ENCODE peak calls at places on chromosomes 13 and 19, in six cellular contexts. F, O, R, P, D and B are unnamed samples.
A peak's percentile ranks its signal among the peaks of the same experiment; 100 is the strongest.

GRCh38 chr13:113398963-113399754 is 35.2 kb upstream of the GRTP1 start:
- DNase-seq in F (no peak), D (peak; percentile 16), O (no peak), R (no peak), P (no peak), B (no peak)

GRCh38 chr13:48819889-48820288 is 155.8 kb upstream of the FNDC3A start:
- DNase-seq in O (no peak), F (no peak), R (no peak), D (no peak), P (no peak), B (no peak)

GRCh38 chr13:20363604-20364003 is 131.5 kb upstream of the GJB6 start:
- DNase-seq in R (no peak), D (no peak), F (no peak), P (no peak), O (no peak), B (no peak)

GRCh38 chr13:44116562-44117315 is 237.0 kb downstream of the LACC1 start:
- DNase-seq in F (no peak), P (no peak), D (no peak), R (no peak), O (peak; percentile 28), B (peak; percentile 53)

GRCh38 chr13:43981091-43981490 is 101.4 kb downstream of the LACC1 start:
- DNase-seq in F (no peak), O (no peak), R (no peak), P (no peak), D (no peak), B (no peak)

GRCh38 chr19:1365964-1366695 is 17.6 kb upstream of the NDUFS7 start:
- DNase-seq in D (no peak), F (no peak), O (no peak), P (no peak), R (no peak), B (no peak)

GRCh38 chr19:3319643-3320353 is 46.6 kb upstream of the NFIC start:
- DNase-seq in R (no peak), F (no peak), P (no peak), O (no peak), D (no peak), B (no peak)

GRCh38 chr19:45518469-45518826 is 11.2 kb downstream of the VASP start:
- DNase-seq in D (no peak), O (no peak), F (no peak), P (no peak), R (no peak), B (no peak)

GRCh38 chr19:2063824-2064223 is 12.8 kb upstream of the MKNK2 start:
- DNase-seq in F (no peak), D (no peak), O (no peak), R (no peak), P (no peak), B (no peak)

GRCh38 chr13:75902166-75903104 is 266.3 kb downstream of the LMO7 start:
- DNase-seq in F (no peak), O (no peak), P (no peak), R (no peak), D (no peak), B (no peak)

GRCh38 chr19:29532097-29532496 is 6.3 kb downstream of the VSTM2B start:
- DNase-seq in P (no peak), D (no peak), R (no peak), O (no peak), F (no peak), B (no peak)

GRCh38 chr19:9986787-9987281 is 23.5 kb downstream of the COL5A3 start:
- DNase-seq in F (no peak), R (no peak), D (no peak), O (peak; percentile 33), P (no peak), B (no peak)

GRCh38 chr13:46721054-46721453 is 75.9 kb downstream of the ESD start:
- DNase-seq in D (no peak), R (peak; percentile 48), P (peak; percentile 32), F (no peak), O (peak; percentile 63), B (peak; percentile 26)

GRCh38 chr19:55462722-55463121 is 1.3 kb upstream of the ISOC2 start:
- DNase-seq in F (no peak), O (no peak), R (no peak), P (no peak), D (no peak), B (no peak)

GRCh38 chr19:11887618-11888531 is at the start of gene ZNF69:
- DNase-seq in D (no peak), R (peak; percentile 98), P (peak; percentile 53), F (peak; percentile 59), O (peak; percentile 63), B (no peak)

GRCh38 chr13:38382946-38383345 is 33.3 kb downstream of the UFM1 start:
- DNase-seq in F (no peak), O (no peak), D (no peak), P (no peak), R (no peak), B (no peak)

GRCh38 chr13:49240017-49240416 is 7.7 kb upstream of the CDADC1 start:
- DNase-seq in P (peak; percentile 40), D (no peak), O (peak; percentile 60), R (no peak), F (no peak), B (no peak)

GRCh38 chr13:48829536-48829935 is 146.2 kb upstream of the FNDC3A start:
- DNase-seq in O (no peak), D (no peak), P (no peak), F (no peak), R (no peak), B (no peak)

GRCh38 chr13:99983401-99984133 is 2.0 kb downstream of the ZIC2 start:
- DNase-seq in P (peak; percentile 37), D (no peak), R (no peak), O (no peak), F (no peak), B (no peak)
- H3K4me3 ChIP-seq in P (no peak overlapping the region), D (no peak overlapping the region), R (no peak overlapping the region), O (no peak overlapping the region), F (no peak overlapping the region), B (no peak overlapping the region)

GRCh38 chr19:47357788-47358680 is 8.9 kb downstream of the DHX34 start:
- DNase-seq in O (no peak), F (no peak), P (no peak), D (no peak), R (no peak), B (peak; percentile 29)
- H3K4me3 ChIP-seq in O (no peak overlapping the region), F (no peak overlapping the region), P (no peak overlapping the region), D (no peak overlapping the region), R (no peak overlapping the region), B (no peak overlapping the region)

DNA sequence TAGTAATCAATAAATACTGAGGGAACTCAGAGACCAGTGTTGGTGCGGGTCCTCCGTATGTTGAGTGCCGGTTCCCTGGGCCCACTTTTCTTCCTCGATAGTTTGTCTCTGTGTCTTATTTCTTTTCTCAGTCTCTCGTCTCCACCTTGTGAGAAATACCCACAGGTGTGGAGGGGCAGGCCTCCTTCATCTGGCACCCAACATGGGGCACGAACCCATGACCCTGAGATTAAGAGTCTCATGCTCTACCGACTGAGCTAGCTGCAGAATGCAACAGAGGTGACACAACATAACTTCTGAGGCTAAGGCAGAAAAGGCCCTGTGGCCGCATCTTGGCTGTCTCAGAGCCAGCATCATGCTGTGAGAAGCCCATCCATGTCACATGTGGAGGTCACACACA is 5.3 kb upstream of the ZNF613 start:
- DNase-seq in P (no peak), O (no peak), R (no peak), D (no peak), F (no peak), B (no peak)
- H3K4me3 ChIP-seq in P (no peak overlapping the region), O (no peak overlapping the region), R (no peak overlapping the region), D (no peak overlapping the region), F (no peak overlapping the region), B (no peak overlapping the region)

GRCh38 chr13:35722438-35723060 is 246.1 kb upstream of the MAB21L1 start:
- DNase-seq in P (no peak), O (peak; percentile 79), R (no peak), D (no peak), F (no peak), B (no peak)

GRCh38 chr13:35718084-35718483 is 241.6 kb upstream of the MAB21L1 start:
- DNase-seq in F (no peak), R (no peak), P (no peak), O (no peak), D (no peak), B (no peak)

GRCh38 chr13:35720290-35720689 is 243.8 kb upstream of the MAB21L1 start:
- DNase-seq in F (no peak), O (no peak), D (no peak), P (no peak), R (no peak), B (no peak)

GRCh38 chr13:35723061-35723461 is 246.6 kb upstream of the MAB21L1 start:
- DNase-seq in D (no peak), R (no peak), P (no peak), F (no peak), O (peak; percentile 75), B (no peak)

GRCh38 chr13:35720690-35721554 is 244.4 kb upstream of the MAB21L1 start:
- DNase-seq in O (peak; percentile 53), P (peak; percentile 0), R (peak; percentile 53), D (no peak), F (no peak), B (peak; percentile 14)
- H3K4me3 ChIP-seq in O (peak overlapping the region; percentile 56), P (no peak overlapping the region), R (no peak overlapping the region), D (peak overlapping the region; percentile 35), F (peak overlapping the region; percentile 13), B (no peak overlapping the region)

GRCh38 chr13:110524484-110525254 is 36.9 kb downstream of the RAB20 start:
- DNase-seq in F (no peak), P (no peak), R (peak; percentile 92), D (no peak), O (no peak), B (no peak)
- H3K4me3 ChIP-seq in F (peak overlapping the region; percentile 9), P (no peak overlapping the region), R (no peak overlapping the region), D (no peak overlapping the region), O (no peak overlapping the region), B (no peak overlapping the region)

GRCh38 chr13:22883961-22884360 is 296.8 kb upstream of the SGCG start:
- DNase-seq in D (no peak), F (no peak), O (no peak), P (no peak), R (no peak), B (no peak)
- H3K4me3 ChIP-seq in D (no peak overlapping the region), F (no peak overlapping the region), O (no peak overlapping the region), P (no peak overlapping the region), R (no peak overlapping the region), B (no peak overlapping the region)

GRCh38 chr13:37026778-37027177 is 26.2 kb downstream of the EXOSC8 start:
- DNase-seq in D (no peak), P (no peak), O (no peak), F (no peak), R (no peak), B (no peak)
- H3K4me3 ChIP-seq in D (no peak overlapping the region), P (no peak overlapping the region), O (no peak overlapping the region), F (no peak overlapping the region), R (no peak overlapping the region), B (no peak overlapping the region)

GRCh38 chr19:17025361-17025760 is 1.2 kb downstream of the CPAMD8 start:
- DNase-seq in O (no peak), R (no peak), F (no peak), P (no peak), D (no peak), B (no peak)

GRCh38 chr19:17026041-17026658 is 460 bp downstream of the CPAMD8 start:
- DNase-seq in P (no peak), R (no peak), O (no peak), D (no peak), F (no peak), B (no peak)

GRCh38 chr19:17026706-17027427 is at the start of gene CPAMD8:
- DNase-seq in P (no peak), R (no peak), D (no peak), O (no peak), F (no peak), B (no peak)

GRCh38 chr19:17023805-17024204 is 2.8 kb downstream of the CPAMD8 start:
- DNase-seq in D (no peak), F (no peak), P (no peak), R (no peak), O (no peak), B (no peak)

GRCh38 chr19:17027428-17027816 is 812 bp upstream of the CPAMD8 start:
- DNase-seq in D (no peak), O (no peak), R (no peak), P (no peak), F (no peak), B (no peak)
- H3K4me3 ChIP-seq in D (no peak overlapping the region), O (no peak overlapping the region), R (no peak overlapping the region), P (no peak overlapping the region), F (no peak overlapping the region), B (no peak overlapping the region)